ENCODE peak calls at places on chromosomes 13 and 19, in five cellular contexts. R is HepG2, G is GM12878, L is SK-N-SH, O is K562. K is an unnamed sample.

GRCh38 chr13:27228131-27228530 is 23.2 kb upstream of the RPL21 start:
- DNase-seq in R (no peak), G (no peak), L (no peak), O (no peak), K (no peak)

GRCh38 chr19:45149129-45149528 is 11.7 kb downstream of the NKPD1 start:
- DNase-seq in R (no peak), G (no peak), L (no peak), O (no peak), K (no peak)

GRCh38 chr19:31436121-31436776 is 87.0 kb upstream of the TSHZ3 start:
- DNase-seq in R (no peak), G (no peak), L (no peak), O (no peak), K (no peak)

GRCh38 chr19:51696606-51697005 is 3.5 kb downstream of the SPACA6 start:
- DNase-seq in R (no peak), G (no peak), L (no peak), O (no peak), K (no peak)

GRCh38 chr19:10316229-10317044 is 622 bp upstream of the FDX2 start:
- DNase-seq in R (no peak), G (no peak), L (peak), O (peak), K (no peak)

GRCh38 chr19:15282311-15282705 is 50.0 kb downstream of the BRD4 start:
- DNase-seq in R (no peak), G (no peak), L (no peak), O (no peak), K (no peak)

GRCh38 chr19:42440357-42441046 is 2.2 kb downstream of the CXCL17 start:
- DNase-seq in R (peak), G (no peak), L (peak), O (peak), K (peak)

GRCh38 chr13:96904232-96904631 is 90.0 kb downstream of the OXGR1 start:
- DNase-seq in R (no peak), G (no peak), L (no peak), O (no peak), K (no peak)

GRCh38 chr19:43699506-43700367 is 16.1 kb upstream of the IRGC start:
- DNase-seq in R (no peak), G (no peak), L (peak), O (no peak), K (no peak)

GRCh38 chr19:48551437-48552302 is at the start of gene SULT2B1:
- DNase-seq in R (no peak), G (no peak), L (peak), O (no peak), K (no peak)

GRCh38 chr19:45955905-45956608 is 17.6 kb downstream of the NOVA2 start:
- DNase-seq in R (peak), G (no peak), L (peak), O (no peak), K (peak)

GRCh38 chr13:106591299-106591698 is 23.4 kb upstream of the ARGLU1 start:
- DNase-seq in R (peak), G (no peak), L (no peak), O (no peak), K (no peak)

GRCh38 chr13:78689011-78689410 is 30.1 kb upstream of the OBI1 start:
- DNase-seq in R (peak), G (no peak), L (no peak), O (no peak), K (no peak)

GRCh38 chr13:26614721-26615120 is 57.2 kb downstream of the WASF3 start:
- DNase-seq in R (no peak), G (no peak), L (no peak), O (no peak), K (no peak)

GRCh38 chr19:13243971-13244370 is 93.8 kb downstream of the IER2 start:
- DNase-seq in R (no peak), G (no peak), L (no peak), O (no peak), K (no peak)

GRCh38 chr13:32229443-32229842 is 85.7 kb downstream of the ZAR1L start:
- DNase-seq in R (no peak), G (no peak), L (no peak), O (no peak), K (no peak)

GRCh38 chr13:45198924-45199323 is 1.9 kb downstream of the KCTD4 start:
- DNase-seq in R (no peak), G (no peak), L (no peak), O (no peak), K (no peak)

GRCh38 chr13:45178349-45179142 is 22.3 kb downstream of the KCTD4 start:
- DNase-seq in R (peak), G (no peak), L (no peak), O (peak), K (no peak)

GRCh38 chr13:89115307-89115706 is 1444.1 kb downstream of the SLITRK5 start:
- DNase-seq in R (no peak), G (no peak), L (no peak), O (no peak), K (no peak)

GRCh38 chr19:14672043-14672872 is 2.4 kb downstream of the ADGRE3 start:
- DNase-seq in R (no peak), G (no peak), L (no peak), O (no peak), K (no peak)

GRCh38 chr19:11260996-11261395 is 1.3 kb downstream of the DOCK6 start:
- DNase-seq in R (no peak), G (no peak), L (no peak), O (no peak), K (no peak)

GRCh38 chr19:1046836-1047695 is 7.2 kb downstream of the ABCA7 start:
- DNase-seq in R (no peak), G (no peak), L (no peak), O (no peak), K (no peak)

GRCh38 chr13:62767473-62767872 is 1351.8 kb upstream of the PCDH20 start:
- DNase-seq in R (no peak), G (no peak), L (no peak), O (no peak), K (no peak)

GRCh38 chr13:44523176-44524017 is 52.7 kb downstream of the TSC22D1 start:
- DNase-seq in R (peak), G (peak), L (no peak), O (peak), K (peak)

GRCh38 chr13:49587311-49587847 is 2.0 kb upstream of the RCBTB1 start:
- DNase-seq in R (peak), G (no peak), L (no peak), O (no peak), K (no peak)

GRCh38 chr19:35959968-35960320 is 23.8 kb downstream of the LRFN3 start:
- DNase-seq in R (no peak), G (no peak), L (no peak), O (no peak), K (no peak)

GRCh38 chr19:6238256-6238642 is 41.5 kb downstream of the MLLT1 start:
- DNase-seq in R (no peak), G (no peak), L (peak), O (peak), K (no peak)

GRCh38 chr13:26867451-26868067 is 107.0 kb upstream of the GPR12 start:
- DNase-seq in R (no peak), G (no peak), L (no peak), O (peak), K (no peak)

GRCh38 chr19:1400281-1401137 is 833 bp downstream of the GAMT start:
- DNase-seq in R (peak), G (no peak), L (peak), O (peak), K (no peak)

GRCh38 chr13:40665061-40665753 is 1.2 kb downstream of the FOXO1 start:
- DNase-seq in R (no peak), G (no peak), L (peak), O (peak), K (no peak)

GRCh38 chr13:108322206-108322824 is 52.8 kb downstream of the TNFSF13B start:
- DNase-seq in R (peak), G (peak), L (peak), O (peak), K (peak)

GRCh38 chr13:44573790-44574465 is 2.2 kb downstream of the TSC22D1 start:
- DNase-seq in R (peak), G (no peak), L (peak), O (peak), K (no peak)

GRCh38 chr13:114146629-114147028 is 14.2 kb upstream of the RASA3 start:
- DNase-seq in R (no peak), G (no peak), L (peak), O (peak), K (no peak)

GRCh38 chr13:109729031-109729870 is 57.1 kb downstream of the IRS2 start:
- DNase-seq in R (no peak), G (no peak), L (peak), O (no peak), K (no peak)

GRCh38 chr19:33467851-33468250 is 53.7 kb downstream of the PEPD start:
- DNase-seq in R (no peak), G (no peak), L (no peak), O (no peak), K (no peak)

GRCh38 chr19:10736916-10737551 is 19.2 kb downstream of the DNM2 start:
- DNase-seq in R (no peak), G (no peak), L (no peak), O (peak), K (no peak)

GRCh38 chr13:52665325-52665724 is 12.7 kb downstream of the SUGT1 start:
- DNase-seq in R (peak), G (no peak), L (peak), O (no peak), K (peak)

GRCh38 chr13:42992585-42993122 is 613 bp upstream of the EPSTI1 start:
- DNase-seq in R (no peak), G (no peak), L (no peak), O (no peak), K (no peak)

DNA sequence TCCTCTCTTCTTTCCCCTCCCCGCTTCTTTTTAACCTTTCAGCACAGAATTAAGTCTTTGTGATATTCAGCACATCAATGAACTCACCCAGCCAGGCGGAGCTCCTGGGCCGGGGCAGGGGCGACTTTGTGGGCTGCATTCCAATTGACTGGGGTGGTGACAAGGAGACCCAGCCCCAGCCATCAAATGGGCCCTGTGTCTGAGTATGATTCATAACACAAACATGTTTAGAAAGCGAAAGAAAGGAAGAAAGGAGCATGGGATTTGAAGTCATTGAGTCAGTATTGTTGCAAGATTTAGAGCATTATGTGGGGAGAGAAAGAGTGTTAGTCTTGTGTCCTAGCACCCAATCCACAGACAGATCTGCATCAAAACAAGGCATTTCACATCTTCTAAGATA is 185.3 kb downstream of the LHFPL6 start:
- DNase-seq in R (no peak), G (no peak), L (no peak), O (no peak), K (no peak)
- TF ChIP-seq ZBTB33 in R (no peak), G (no peak), L (no peak), O (no peak), K (no peak)

GRCh38 chr13:99124695-99125334 is 75.8 kb upstream of the UBAC2 start:
- DNase-seq in R (no peak), G (peak), L (no peak), O (peak), K (peak)

GRCh38 chr13:99125335-99125915 is 75.2 kb upstream of the UBAC2 start:
- DNase-seq in R (no peak), G (no peak), L (no peak), O (no peak), K (no peak)

GRCh38 chr13:99124046-99124400 is 76.6 kb upstream of the UBAC2 start:
- DNase-seq in R (no peak), G (no peak), L (no peak), O (no peak), K (no peak)

GRCh38 chr13:99122171-99122570 is 78.5 kb upstream of the UBAC2 start:
- DNase-seq in R (no peak), G (no peak), L (no peak), O (no peak), K (no peak)

DNA sequence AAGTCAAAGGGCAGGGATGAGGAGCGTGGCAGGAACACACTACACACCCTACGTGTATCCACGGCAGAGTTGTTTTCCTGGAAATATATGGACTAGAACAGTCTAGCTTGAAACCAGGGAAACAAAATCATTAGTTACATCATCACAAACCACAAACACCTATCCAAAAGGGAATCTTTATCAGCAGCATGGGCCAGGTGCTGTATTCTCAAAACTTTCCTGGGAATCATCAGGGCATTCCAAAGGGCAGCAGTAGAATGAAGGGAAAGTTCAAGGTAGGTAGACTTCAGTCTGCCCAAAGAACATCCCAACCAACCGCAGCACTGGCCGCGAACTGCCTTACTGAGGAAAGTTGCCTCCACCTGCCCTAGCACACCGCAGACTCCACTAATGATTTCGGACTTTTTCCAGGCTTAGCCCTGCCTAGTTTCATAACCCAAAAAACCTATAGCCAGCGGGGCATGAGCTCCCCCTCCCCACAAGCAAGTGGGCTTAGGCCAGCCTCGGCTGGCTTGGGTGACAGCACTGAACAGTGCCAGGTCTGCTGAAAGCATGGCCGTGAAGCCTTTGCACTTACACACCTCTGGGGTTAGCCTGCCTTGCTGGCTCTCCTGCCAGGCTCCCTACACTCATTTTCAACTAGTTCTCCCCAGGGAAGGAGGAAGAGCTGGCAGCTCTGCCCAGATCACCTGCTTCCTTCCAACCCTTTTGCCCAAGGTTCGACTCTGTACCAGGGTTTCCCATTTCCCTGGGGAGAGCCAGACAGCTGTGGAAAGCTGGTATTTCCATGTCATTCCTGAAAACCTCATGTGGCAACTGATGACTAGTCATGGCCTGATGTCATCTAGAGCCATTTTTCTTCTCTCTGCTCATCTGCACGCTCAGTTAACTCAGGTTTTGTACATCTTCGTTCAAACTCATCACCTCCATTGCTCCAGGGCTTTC is 77.3 kb upstream of the UBAC2 start:
- DNase-seq in R (no peak), G (no peak), L (no peak), O (no peak), K (no peak)
- TF ChIP-seq ZBTB33 in R (no peak), G (no peak), L (no peak), O (no peak), K (no peak)

DNA sequence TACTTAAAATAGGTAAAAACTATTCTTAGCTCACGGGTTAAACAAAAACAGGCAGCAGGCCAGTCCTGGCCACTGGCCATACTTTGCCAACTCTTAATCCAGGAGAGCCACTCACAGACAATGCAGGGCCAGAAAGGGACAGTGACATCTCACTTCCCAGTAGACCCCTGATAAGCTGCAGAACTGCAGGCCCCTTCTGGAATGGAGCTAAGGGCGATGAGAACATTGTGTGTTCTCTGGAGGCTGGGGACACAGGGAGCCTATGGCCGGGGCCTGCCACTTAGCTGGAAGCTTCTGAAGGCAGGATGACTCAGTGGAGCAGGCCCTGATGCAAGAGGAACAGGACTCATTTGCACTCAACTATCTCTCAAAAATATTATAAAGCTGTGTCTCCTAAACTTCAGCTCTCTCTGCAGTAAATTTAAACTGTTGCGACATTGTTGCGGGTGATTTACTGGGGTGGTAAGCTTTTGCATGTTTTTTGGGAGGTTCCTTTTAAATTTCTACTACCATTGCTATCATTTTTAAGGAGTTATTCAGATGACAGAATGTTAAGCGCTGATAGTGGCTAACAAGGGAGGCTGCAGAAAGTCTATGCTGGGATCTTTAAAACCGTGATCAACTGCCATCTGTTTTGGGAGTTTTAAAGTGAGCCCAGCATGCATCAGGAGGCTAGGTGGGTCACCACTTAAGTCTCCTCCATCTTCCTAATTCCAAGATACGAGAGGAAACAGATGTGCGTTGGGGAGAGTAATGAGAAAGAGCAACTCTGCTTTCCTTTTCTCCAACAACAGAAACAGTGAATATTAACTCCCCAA is 33.2 kb upstream of the KATNAL1 start:
- DNase-seq in R (no peak), G (no peak), L (peak), O (peak), K (peak)
- TF ChIP-seq ZBTB33 in R (no peak), G (no peak), L (no peak), O (no peak), K (no peak)

DNA sequence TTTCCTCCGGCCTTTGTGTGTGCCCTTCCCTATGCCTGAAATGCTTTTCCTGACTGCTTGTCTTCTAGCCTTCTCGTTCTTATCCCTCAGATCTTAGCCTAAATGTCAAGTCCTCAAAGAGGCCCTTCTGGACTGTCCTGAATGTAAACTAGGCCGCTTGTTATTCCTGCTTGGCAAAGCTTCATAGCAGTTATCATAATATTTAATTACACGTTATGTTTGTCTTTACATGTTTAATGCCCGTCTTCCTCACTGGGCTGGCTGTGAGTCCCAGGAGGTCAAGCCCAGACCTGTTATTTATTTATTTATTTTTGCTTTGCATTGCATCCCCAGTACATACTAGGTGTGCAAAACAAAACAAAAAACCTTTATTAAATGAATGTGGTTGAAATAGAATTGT is 62.7 kb downstream of the SIPA1L3 start:
- DNase-seq in R (no peak), G (no peak), L (no peak), O (no peak), K (no peak)
- TF ChIP-seq ZBTB33 in R (no peak), G (no peak), L (no peak), O (no peak), K (no peak)

DNA sequence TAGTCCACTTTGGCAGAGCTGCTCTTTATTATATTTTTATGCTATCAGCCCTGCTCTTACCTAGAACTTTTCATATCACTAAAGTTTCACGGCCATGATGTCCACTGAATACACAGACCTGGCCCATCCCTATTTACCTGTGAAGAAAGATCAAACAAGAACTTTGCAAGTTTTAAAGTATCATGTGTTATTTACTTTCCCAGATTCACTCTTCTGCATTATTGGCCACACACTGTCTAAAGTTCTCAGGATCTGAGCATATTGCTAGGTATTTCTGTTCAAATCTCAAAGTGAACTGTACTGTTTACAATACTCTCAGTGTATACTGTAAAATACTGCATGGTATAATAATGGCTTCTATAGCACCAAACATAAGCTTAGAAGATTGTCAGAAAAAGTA is 405.2 kb downstream of the KLF12 start:
- DNase-seq in R (peak), G (no peak), L (no peak), O (no peak), K (no peak)
- TF ChIP-seq ZBTB33 in R (no peak), G (no peak), L (no peak), O (no peak), K (no peak)

DNA sequence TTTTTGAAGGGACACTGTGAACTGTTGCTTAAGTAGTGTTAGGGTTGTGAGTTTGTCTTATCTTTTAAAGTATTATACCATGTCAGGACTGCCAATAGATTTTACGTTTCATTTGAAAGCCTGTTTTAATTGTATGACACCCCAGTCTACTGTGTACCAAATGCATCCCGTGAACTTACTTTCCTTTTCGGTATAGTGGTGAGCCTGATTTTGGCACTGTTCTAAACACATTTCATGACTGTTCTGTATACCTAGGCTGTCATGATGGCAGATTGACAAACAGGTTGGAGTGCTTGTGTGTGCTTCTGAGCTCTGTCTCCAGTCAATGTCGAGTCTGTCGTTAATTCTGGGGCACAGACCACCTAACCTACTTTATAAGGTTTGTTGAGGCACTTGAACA is 740 bp downstream of the PCCA start:
- DNase-seq in R (no peak), G (no peak), L (no peak), O (peak), K (no peak)
- TF ChIP-seq ZBTB33 in R (no peak), G (no peak), L (no peak), O (no peak), K (no peak)

GRCh38 chr19:41226053-41226873 is 7.2 kb downstream of the AXL start:
- DNase-seq in R (peak), G (no peak), L (peak), O (peak), K (peak)
- TF ChIP-seq ZBTB33 in R (no peak), G (no peak), L (no peak), O (no peak), K (no peak)